ENCODE peak calls at places on chromosomes 3 and 15, in eight cellular contexts. K is uterus, E is foreskin fibroblast, O is heart right ventricle, U is fibroblast of lung, H is astrocyte, B is AG04450, Q is choroid plexus epithelial cell. F is an unnamed sample.

GRCh38 chr3:94317054-94317453 is 254.2 kb downstream of the NSUN3 start:
- DNase-seq in K (no peak), E (no peak), B (no peak), U (no peak), O (no peak), Q (no peak), H (no peak), F (no peak)

GRCh38 chr3:114446605-114447004 is 152.8 kb downstream of the TIGIT start:
- DNase-seq in K (peak; percentile 34), H (no peak), E (no peak), U (no peak), B (no peak), Q (no peak), O (peak; percentile 16), F (no peak)

GRCh38 chr3:14300721-14301377 is 101.6 kb upstream of the SLC6A6 start:
- DNase-seq in K (no peak), O (peak; percentile 40), H (peak; percentile 10), E (no peak), U (no peak), Q (no peak), B (no peak), F (no peak)

GRCh38 chr3:190357468-190357867 is 30.5 kb upstream of the CLDN16 start:
- DNase-seq in K (no peak), Q (no peak), U (no peak), H (no peak), O (no peak), B (no peak), E (no peak), F (no peak)

GRCh38 chr3:134883697-134884385 is 88.8 kb downstream of the EPHB1 start:
- DNase-seq in E (peak; percentile 54), K (no peak), O (no peak), H (peak; percentile 6), U (peak; percentile 13), B (no peak), Q (no peak), F (peak; percentile 17)

GRCh38 chr3:125591116-125591755 is 4.1 kb downstream of the OSBPL11 start:
- DNase-seq in B (no peak), O (no peak), E (peak; percentile 21), U (no peak), H (no peak), K (no peak), Q (no peak), F (no peak)

GRCh38 chr3:70771426-70772147 is 459.1 kb upstream of the MDFIC2 start:
- DNase-seq in O (no peak), Q (peak; percentile 49), B (no peak), E (peak; percentile 66), U (peak; percentile 46), K (no peak), H (peak; percentile 34), F (no peak)

GRCh38 chr3:137738710-137739109 is 25.4 kb upstream of the SOX14 start:
- DNase-seq in E (no peak), Q (no peak), H (no peak), K (no peak), B (no peak), O (no peak), U (no peak), F (no peak)

GRCh38 chr3:194579091-194579606 is 54.1 kb downstream of the TMEM44 start:
- DNase-seq in K (no peak), U (peak; percentile 95), E (no peak), O (peak; percentile 61), Q (no peak), H (peak; percentile 95), B (no peak), F (no peak)

GRCh38 chr3:99965077-99965476 is 147.4 kb downstream of the CMSS1 start:
- DNase-seq in U (peak; percentile 66), Q (peak; percentile 78), O (no peak), H (peak; percentile 60), B (no peak), E (peak; percentile 55), K (peak; percentile 50), F (no peak)

GRCh38 chr3:160331127-160331937 is 67.7 kb downstream of the IFT80 start:
- DNase-seq in H (peak; percentile 84), Q (peak; percentile 92), E (peak; percentile 93), O (no peak), B (peak; percentile 68), K (no peak), U (peak; percentile 88), F (peak; percentile 51)

GRCh38 chr15:79160211-79160610 is 69.6 kb upstream of the RASGRF1 start:
- DNase-seq in K (no peak), O (no peak), H (no peak), U (no peak), B (no peak), E (peak; percentile 67), Q (peak; percentile 11), F (no peak)

GRCh38 chr3:141308588-141309218 is 59.6 kb upstream of the ZBTB38 start:
- DNase-seq in E (peak; percentile 77), O (peak; percentile 56), K (peak; percentile 44), H (no peak), Q (peak; percentile 76), B (no peak), U (peak; percentile 44), F (peak; percentile 30)

GRCh38 chr3:159798951-159799350 is 189.7 kb upstream of the IL12A start:
- DNase-seq in Q (peak; percentile 93), K (no peak), H (peak; percentile 94), U (peak; percentile 96), B (peak; percentile 45), E (peak; percentile 57), O (no peak), F (no peak)

GRCh38 chr3:52024765-52025452 is 29.2 kb upstream of the RPL29 start:
- DNase-seq in E (no peak), O (no peak), H (no peak), K (no peak), Q (no peak), B (no peak), U (no peak), F (no peak)

GRCh38 chr3:77536038-77536775 is 496.3 kb downstream of the ROBO2 start:
- DNase-seq in B (no peak), H (no peak), Q (no peak), K (no peak), O (no peak), U (no peak), E (no peak), F (no peak)

GRCh38 chr15:50257206-50257735 is 8.3 kb downstream of the HDC start:
- DNase-seq in B (no peak), U (no peak), H (no peak), K (no peak), O (no peak), E (no peak), Q (no peak), F (no peak)

GRCh38 chr15:57654136-57654845 is 52.2 kb upstream of the POLR2M start:
- DNase-seq in B (peak; percentile 3), O (no peak), K (no peak), E (peak; percentile 90), Q (peak; percentile 31), U (no peak), H (no peak), F (no peak)

GRCh38 chr3:170043506-170043905 is 5.7 kb downstream of the GPR160 start:
- DNase-seq in H (no peak), O (no peak), K (no peak), E (peak; percentile 75), U (no peak), B (no peak), Q (peak; percentile 61), F (no peak)

GRCh38 chr3:170040283-170040907 is 2.6 kb downstream of the GPR160 start:
- DNase-seq in O (no peak), Q (no peak), U (no peak), B (no peak), H (no peak), K (no peak), E (peak; percentile 16), F (no peak)

GRCh38 chr3:170038434-170039110 is 777 bp downstream of the GPR160 start:
- DNase-seq in U (no peak), O (no peak), E (peak; percentile 20), B (no peak), Q (no peak), H (no peak), K (no peak), F (no peak)

GRCh38 chr3:170033489-170033888 is 4.3 kb upstream of the GPR160 start:
- DNase-seq in Q (no peak), E (no peak), O (no peak), K (no peak), H (no peak), B (no peak), U (no peak), F (no peak)

DNA sequence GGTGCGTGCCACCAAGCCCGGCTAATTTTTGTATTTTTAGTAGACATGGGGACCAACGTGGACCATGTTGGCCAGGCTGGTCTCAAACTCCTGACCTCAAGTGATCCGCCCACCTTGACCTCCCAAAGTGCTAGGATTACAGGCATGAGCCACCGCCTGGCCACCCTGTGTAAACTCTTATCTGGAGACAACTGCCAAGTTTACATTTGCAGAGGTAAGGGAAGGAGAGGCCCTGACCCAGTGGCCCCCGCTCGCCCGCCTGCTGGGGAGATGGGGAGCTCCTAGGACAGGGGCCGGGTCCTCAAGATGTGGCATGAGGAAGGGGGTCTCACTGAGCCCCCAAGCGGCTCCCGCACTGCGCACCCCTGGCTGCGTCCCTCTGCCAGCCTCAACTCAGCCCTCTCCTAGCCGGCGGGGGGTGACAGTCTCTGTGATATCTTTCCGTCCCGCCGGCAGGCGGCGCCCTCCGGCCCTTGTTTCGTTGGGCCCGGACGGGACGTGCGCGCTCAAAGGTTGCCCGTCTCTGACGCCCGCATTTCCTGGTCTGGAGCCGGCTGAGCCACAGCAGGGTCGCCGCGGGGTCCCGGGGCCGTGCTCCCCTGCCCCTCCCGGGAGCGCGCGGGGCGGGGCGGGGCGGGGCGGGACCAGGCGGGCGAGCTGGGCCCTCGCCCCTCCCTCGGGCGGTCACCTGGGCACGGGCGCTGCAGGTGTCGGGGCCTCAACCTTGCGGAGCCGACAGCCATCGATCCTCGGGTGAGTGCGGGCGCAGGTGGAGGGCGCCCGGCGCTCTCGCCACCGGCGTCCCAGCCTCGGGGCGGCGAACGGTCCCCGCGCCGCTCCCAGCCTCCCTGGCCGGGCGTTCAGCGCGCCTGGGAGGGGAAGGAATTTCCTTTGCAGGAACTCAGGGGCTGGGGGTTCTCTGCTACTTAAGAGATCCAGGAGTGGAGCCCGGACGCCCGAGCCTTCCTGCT is at the start of gene GPR160:
- DNase-seq in U (peak; percentile 14), O (peak; percentile 57), K (peak; percentile 35), Q (peak; percentile 40), H (no peak), B (no peak), E (peak; percentile 62), F (no peak)
- TF ChIP-seq CTCF in U (peak; percentile 64), O (peak; percentile 75), K (peak; percentile 18), Q (peak; percentile 74), H (peak; percentile 30), B (peak; percentile 62), E (peak; percentile 63), F (peak; percentile 74)

GRCh38 chr15:25051399-25052154 is 96.8 kb downstream of the SNRPN start:
- DNase-seq in Q (no peak), U (no peak), K (peak; percentile 3), E (no peak), O (peak; percentile 2), B (no peak), H (no peak), F (no peak)
- H3K4me3 ChIP-seq in Q (no peak overlapping the region), U (no peak overlapping the region), K (no peak overlapping the region), E (no peak overlapping the region), O (no peak overlapping the region), B (no peak overlapping the region), H (no peak overlapping the region), F (no peak overlapping the region)

GRCh38 chr3:89957461-89957860 is 850.0 kb downstream of the EPHA3 start:
- DNase-seq in O (no peak), Q (peak; percentile 84), K (no peak), U (peak; percentile 8), B (no peak), H (peak; percentile 3), E (peak; percentile 15), F (no peak)
- TF ChIP-seq CTCF in O (no peak), Q (no peak), K (no peak), U (no peak), B (no peak), H (no peak), E (no peak), F (no peak)

GRCh38 chr15:33534642-33535041 is 223.9 kb downstream of the RYR3 start:
- DNase-seq in K (no peak), O (no peak), Q (no peak), B (no peak), H (no peak), E (no peak), U (no peak), F (no peak)
- H3K4me3 ChIP-seq in K (no peak overlapping the region), O (no peak overlapping the region), Q (no peak overlapping the region), B (no peak overlapping the region), H (no peak overlapping the region), E (no peak overlapping the region), U (no peak overlapping the region), F (no peak overlapping the region)